ENCODE peak calls at places on chromosome 2, in ten cellular contexts. F is keratinocyte, P is PC-9, L is neural progenitor cell, A is fibroblast of lung, T is HCT116, J is hepatocyte, N is astrocyte, E is K562, G is GM23248. Q is an unnamed sample. For H3K79me2 and H3K27me3, the result is how much of the 10 kb centered on the place peaks cover.

GRCh38 chr2:43714164-43714563 is 37.9 kb upstream of the C1GALT1C1L start:
- DNase-seq in F (no peak), P (no peak), L (no peak), A (peak), T (no peak), J (no peak), N (peak), E (no peak), G (peak), Q (peak)

GRCh38 chr2:44100351-44100750 is 68.3 kb upstream of the PPM1B start:
- DNase-seq in F (no peak), P (peak), L (no peak), A (peak), T (peak), J (peak), N (peak), E (no peak), G (peak), Q (peak)

GRCh38 chr2:86029873-86030272 is 75.8 kb downstream of the POLR1A start:
- DNase-seq in F (no peak), P (no peak), L (no peak), A (no peak), T (no peak), J (no peak), N (no peak), E (no peak), G (no peak), Q (no peak)

GRCh38 chr2:145408980-145409379 is 889.1 kb upstream of the ZEB2 start:
- DNase-seq in F (no peak), P (no peak), L (no peak), A (peak), T (no peak), J (no peak), N (peak), E (no peak), G (no peak), Q (peak)

GRCh38 chr2:23746141-23746863 is 180.6 kb downstream of the ATAD2B start:
- DNase-seq in F (no peak), P (no peak), L (no peak), A (no peak), T (no peak), J (no peak), N (no peak), E (no peak), G (no peak), Q (no peak)

GRCh38 chr2:238104521-238105311 is 4.6 kb downstream of the ESPNL start:
- DNase-seq in F (no peak), P (no peak), L (no peak), A (no peak), T (no peak), J (no peak), N (no peak), E (no peak), G (no peak), Q (no peak)

GRCh38 chr2:228039752-228040534 is 141.5 kb downstream of the SPHKAP start:
- DNase-seq in F (no peak), P (no peak), L (peak), A (no peak), T (peak), J (peak), N (no peak), E (peak), G (peak), Q (peak)

GRCh38 chr2:170610615-170611014 is 104.5 kb upstream of the SP5 start:
- DNase-seq in F (no peak), P (no peak), L (no peak), A (no peak), T (no peak), J (no peak), N (no peak), E (no peak), G (no peak), Q (no peak)

GRCh38 chr2:100011272-100011711 is 131.1 kb downstream of the AFF3 start:
- DNase-seq in F (no peak), P (no peak), L (no peak), A (peak), T (no peak), J (no peak), N (peak), E (no peak), G (peak), Q (no peak)

GRCh38 chr2:195984951-195985726 is 83.5 kb downstream of the DNAH7 start:
- DNase-seq in F (no peak), P (no peak), L (no peak), A (peak), T (no peak), J (no peak), N (peak), E (no peak), G (peak), Q (no peak)

GRCh38 chr2:203444738-203445137 is 90.4 kb downstream of the RAPH1 start:
- DNase-seq in F (no peak), P (no peak), L (no peak), A (no peak), T (no peak), J (no peak), N (no peak), E (no peak), G (no peak), Q (no peak)

GRCh38 chr2:40113272-40113671 is 334.2 kb upstream of the THUMPD2 start:
- DNase-seq in F (no peak), P (no peak), L (no peak), A (peak), T (no peak), J (no peak), N (peak), E (no peak), G (no peak), Q (no peak)

GRCh38 chr2:106839849-106840595 is 45.9 kb downstream of the ST6GAL2 start:
- DNase-seq in F (no peak), P (no peak), L (peak), A (no peak), T (no peak), J (peak), N (no peak), E (peak), G (no peak), Q (no peak)

GRCh38 chr2:237692601-237693079 is 65.3 kb downstream of the LRRFIP1 start:
- DNase-seq in F (no peak), P (peak), L (peak), A (peak), T (no peak), J (peak), N (no peak), E (peak), G (peak), Q (no peak)

GRCh38 chr2:114192362-114192761 is 250.1 kb upstream of the DPP10 start:
- DNase-seq in F (no peak), P (no peak), L (no peak), A (peak), T (no peak), J (peak), N (no peak), E (no peak), G (peak), Q (peak)

GRCh38 chr2:70385966-70386595 is 84.2 kb upstream of the FAM136A start:
- DNase-seq in F (no peak), P (no peak), L (peak), A (peak), T (no peak), J (no peak), N (peak), E (peak), G (peak), Q (no peak)

GRCh38 chr2:45912109-45912508 is 260.6 kb downstream of the PRKCE start:
- DNase-seq in F (no peak), P (no peak), L (no peak), A (no peak), T (no peak), J (peak), N (no peak), E (no peak), G (no peak), Q (no peak)

GRCh38 chr2:197707316-197708213 is 2.4 kb downstream of the MARS2 start:
- DNase-seq in F (no peak), P (no peak), L (peak), A (peak), T (peak), J (peak), N (peak), E (no peak), G (peak), Q (peak)

GRCh38 chr2:36329746-36330145 is 25.8 kb upstream of the CRIM1 start:
- DNase-seq in F (no peak), P (no peak), L (no peak), A (peak), T (no peak), J (no peak), N (peak), E (no peak), G (peak), Q (peak)

GRCh38 chr2:206084870-206085741 is 868 bp downstream of the INO80D start:
- DNase-seq in F (no peak), P (peak), L (peak), A (peak), T (no peak), J (peak), N (no peak), E (peak), G (peak), Q (peak)

GRCh38 chr2:134397146-134397896 is 143.4 kb downstream of the MGAT5 start:
- DNase-seq in F (no peak), P (no peak), L (no peak), A (no peak), T (no peak), J (no peak), N (no peak), E (no peak), G (no peak), Q (no peak)

DNA sequence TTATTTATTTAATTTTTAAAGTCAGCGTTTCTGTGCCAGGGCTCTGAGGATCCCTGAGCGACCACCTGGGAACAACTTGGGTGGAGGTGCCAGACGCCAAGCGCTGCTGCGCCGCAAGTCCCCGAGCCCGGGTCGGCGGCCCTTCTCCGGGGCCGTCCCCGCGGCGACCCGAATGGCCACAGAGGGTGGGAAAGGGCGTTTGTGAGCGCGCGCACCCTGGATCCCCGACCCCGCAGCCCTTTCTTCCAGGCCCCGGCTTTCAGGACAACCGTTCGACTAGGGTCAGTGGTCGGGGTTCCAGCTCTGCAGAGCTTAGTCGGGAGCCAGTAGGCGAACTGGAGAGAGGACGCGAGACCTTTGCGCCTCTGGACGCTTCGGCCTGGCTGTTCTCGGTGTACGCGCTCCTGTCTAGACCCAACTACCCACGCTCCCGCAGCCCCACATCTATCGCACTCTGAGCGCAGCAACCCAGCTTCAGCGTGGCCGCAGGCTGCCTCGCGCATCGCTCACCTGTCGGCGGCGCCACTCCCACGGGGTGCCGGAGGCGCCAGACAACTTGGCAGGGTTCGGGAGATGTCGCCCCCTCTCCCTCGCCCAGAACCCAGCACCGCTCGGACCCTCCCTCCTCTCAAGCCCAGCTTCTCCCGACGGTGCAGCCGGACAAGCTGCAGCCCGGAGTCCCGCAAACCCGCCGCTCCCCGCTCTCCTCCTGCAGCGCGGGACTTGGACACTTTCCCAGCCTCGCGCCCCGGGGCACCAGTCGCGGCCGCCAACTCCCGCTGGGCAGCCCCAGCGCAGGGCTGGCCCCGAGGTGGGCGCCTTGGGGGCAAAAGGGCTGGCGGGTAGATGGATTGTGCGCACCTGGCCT is 785 bp downstream of the LYPD1 start:
- DNase-seq in F (no peak), P (peak), L (peak), A (peak), T (no peak), J (peak), N (no peak), E (no peak), G (peak), Q (peak)
- TF ChIP-seq EZH2 in F (peak), P (no peak), L (peak), A (peak), T (no peak), J (peak), N (no peak), E (no peak), G (peak), Q (peak)

GRCh38 chr2:37657471-37657870 is 14.0 kb downstream of the CDC42EP3 start:
- DNase-seq in F (no peak), P (no peak), L (no peak), A (no peak), T (no peak), J (no peak), N (no peak), E (no peak), G (no peak), Q (peak)
- H3K79me2 ChIP-seq in F (half or more), P (half or more), L (half or more), A (half or more), T (half or more), J (half or more), N (half or more), E (under half), G (half or more), Q (half or more)

DNA sequence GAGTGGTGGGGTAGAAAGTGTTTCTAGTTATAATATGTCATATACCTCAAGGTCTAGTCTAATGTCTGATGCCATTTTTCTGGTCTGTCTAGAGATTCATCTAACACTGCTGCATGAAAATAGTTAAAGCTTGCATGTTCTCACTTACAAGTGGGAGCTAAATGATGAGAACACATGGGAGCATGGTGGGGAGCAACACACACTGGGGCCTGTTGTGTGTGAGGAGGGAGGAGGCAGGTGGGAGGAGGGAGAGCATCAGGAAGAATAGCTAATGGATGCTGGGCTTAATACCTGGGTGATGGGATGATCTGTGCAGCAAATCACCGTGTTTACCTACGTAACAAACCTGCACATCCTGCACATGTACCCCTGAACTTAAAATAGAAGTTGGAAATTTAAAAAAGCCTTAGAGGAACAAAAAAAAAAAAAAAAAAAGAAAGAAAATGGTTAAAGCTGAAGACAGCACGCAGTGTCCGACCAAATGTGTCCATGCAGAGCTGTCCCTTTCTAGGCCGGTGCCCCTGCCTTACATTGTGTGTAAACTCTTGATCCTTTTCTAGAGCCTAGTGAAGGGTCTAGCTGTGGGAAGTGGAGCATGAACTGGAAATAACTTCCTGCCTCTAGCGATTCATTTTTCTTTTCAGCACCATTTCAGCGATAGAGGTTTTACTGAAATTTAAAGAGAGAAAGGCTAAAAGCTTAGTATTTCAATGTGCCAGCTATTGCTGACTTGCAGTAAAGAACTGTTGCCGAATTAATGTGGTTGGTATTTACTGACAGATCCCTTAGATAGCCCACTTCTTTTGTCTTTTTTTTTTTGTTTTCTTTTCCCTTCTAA is 94.0 kb downstream of the FMNL2 start:
- DNase-seq in F (no peak), P (no peak), L (no peak), A (no peak), T (no peak), J (no peak), N (no peak), E (no peak), G (no peak), Q (no peak)
- H3K27me3 ChIP-seq in F (under half), P (under half), L (under half), A (under half), T (under half), J (under half), N (under half), E (under half), G (under half), Q (under half)

DNA sequence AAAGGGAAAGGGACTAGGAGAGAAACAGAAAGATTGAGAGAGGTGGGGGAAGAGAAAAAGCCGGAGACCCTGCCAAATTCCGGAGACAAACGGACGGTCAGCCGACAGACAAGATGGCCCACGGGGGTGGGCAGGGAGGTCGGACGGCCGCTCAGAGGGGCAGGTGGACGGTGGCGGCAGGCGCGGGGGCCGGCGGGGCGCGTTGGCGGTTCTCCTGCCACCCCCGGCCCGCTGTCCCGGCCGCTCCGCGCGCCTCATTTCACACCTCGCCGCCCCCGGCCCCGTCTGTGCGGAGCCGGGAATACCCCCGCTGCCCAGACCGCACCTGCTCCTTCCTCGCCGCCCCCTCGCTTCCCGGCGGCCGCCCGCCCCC is 935 bp downstream of the SLC30A3 start:
- DNase-seq in F (no peak), P (no peak), L (peak), A (no peak), T (no peak), J (no peak), N (no peak), E (no peak), G (no peak), Q (no peak)
- TF ChIP-seq EZH2 in F (peak), P (no peak), L (peak), A (peak), T (no peak), J (peak), N (no peak), E (no peak), G (no peak), Q (no peak)

GRCh38 chr2:147867050-147867449 is 22.2 kb downstream of the ACVR2A start:
- DNase-seq in F (no peak), P (no peak), L (no peak), A (peak), T (no peak), J (no peak), N (no peak), E (no peak), G (no peak), Q (no peak)

GRCh38 chr2:147873859-147874483 is 29.1 kb downstream of the ACVR2A start:
- DNase-seq in F (no peak), P (no peak), L (no peak), A (no peak), T (no peak), J (no peak), N (no peak), E (no peak), G (no peak), Q (no peak)

GRCh38 chr2:147869934-147870333 is 25.1 kb downstream of the ACVR2A start:
- DNase-seq in F (no peak), P (no peak), L (no peak), A (no peak), T (no peak), J (no peak), N (no peak), E (no peak), G (no peak), Q (no peak)

DNA sequence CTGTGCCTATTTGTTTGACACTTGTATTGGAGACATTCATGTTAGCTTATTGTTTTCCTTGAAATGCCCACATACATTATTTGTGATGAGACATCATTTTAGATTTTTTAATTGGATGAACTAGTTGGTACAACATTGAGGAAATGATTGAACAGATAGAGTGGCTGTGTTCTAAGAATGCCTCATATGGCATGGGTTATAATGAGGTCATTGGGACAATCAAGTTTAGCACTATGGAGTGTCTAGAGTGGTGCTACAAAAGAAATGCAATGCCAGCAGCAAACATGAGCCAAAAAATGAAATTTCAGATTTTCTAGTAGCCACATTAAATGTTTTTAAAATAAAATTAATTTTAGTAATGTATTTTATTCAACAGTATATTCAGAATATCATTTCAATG is 28.1 kb downstream of the ACVR2A start:
- DNase-seq in F (no peak), P (no peak), L (no peak), A (no peak), T (no peak), J (no peak), N (no peak), E (no peak), G (no peak), Q (no peak)
- H3K79me2 ChIP-seq in F (under half), P (under half), L (half or more), A (under half), T (under half), J (half or more), N (half or more), E (under half), G (half or more), Q (half or more)

DNA sequence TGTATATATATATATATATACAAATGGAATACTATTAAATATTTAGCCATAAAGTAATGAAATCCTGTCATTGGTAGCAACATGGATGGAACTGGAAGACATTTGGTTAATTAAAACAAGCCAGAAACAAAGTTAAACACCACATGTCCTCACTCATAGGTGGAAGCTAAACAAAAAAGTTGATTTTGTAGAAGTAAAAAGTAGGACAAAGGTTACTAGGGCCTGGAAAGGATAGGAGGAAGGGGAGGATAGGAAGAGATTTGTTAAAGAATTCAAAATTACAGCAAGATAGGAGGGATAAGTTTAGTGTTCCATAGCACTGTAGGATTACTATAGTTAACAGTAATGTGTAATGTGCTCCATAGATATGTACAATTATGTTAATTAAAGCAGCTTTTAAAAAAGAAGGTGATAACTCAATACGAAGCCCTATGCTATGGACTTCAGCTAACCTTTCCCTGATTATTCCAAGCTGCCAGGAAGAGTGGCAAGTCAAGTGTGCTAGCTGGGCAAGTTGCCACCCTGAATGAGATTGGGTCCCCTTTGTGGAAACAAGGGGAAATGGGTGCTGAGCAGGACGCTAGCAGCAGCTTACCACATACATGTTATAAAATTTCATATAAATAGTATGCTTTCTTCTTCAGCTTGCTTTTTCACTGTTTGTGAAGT is 12.3 kb downstream of the MERTK start:
- DNase-seq in F (no peak), P (no peak), L (no peak), A (no peak), T (no peak), J (no peak), N (no peak), E (no peak), G (no peak), Q (no peak)
- H3K27me3 ChIP-seq in F (under half), P (under half), L (under half), A (under half), T (under half), J (under half), N (under half), E (under half), G (under half), Q (under half)

Q was measured in mammary epithelial cell.